ENCODE peak calls at places on chromosomes 7 and 10, in four cellular contexts. One of them, this sample, is unnamed.

GRCh38 chr10:24889636-24890035 is 62.8 kb downstream of the PRTFDC1 start:
- DNase-seq in pancreas: no peak
- DNase-seq in brain microvascular endothelial cell: no peak
- DNase-seq in fibroblast of pulmonary artery: peak
- DNase-seq in this sample: peak

GRCh38 chr7:33686001-33686591 is 219.2 kb upstream of the BMPER start:
- DNase-seq in pancreas: no peak
- DNase-seq in brain microvascular endothelial cell: no peak
- DNase-seq in fibroblast of pulmonary artery: no peak
- DNase-seq in this sample: no peak

GRCh38 chr7:152145853-152146466 is 120.5 kb downstream of the GALNT11 start:
- DNase-seq in fibroblast of pulmonary artery: peak
- DNase-seq in brain microvascular endothelial cell: peak
- DNase-seq in pancreas: no peak
- DNase-seq in this sample: peak

GRCh38 chr7:18538554-18539250 is 43.2 kb downstream of the HDAC9 start:
- DNase-seq in fibroblast of pulmonary artery: no peak
- DNase-seq in pancreas: no peak
- DNase-seq in brain microvascular endothelial cell: no peak
- DNase-seq in this sample: no peak

GRCh38 chr7:78742694-78743093 is 710.8 kb downstream of the MAGI2 start:
- DNase-seq in brain microvascular endothelial cell: no peak
- DNase-seq in fibroblast of pulmonary artery: no peak
- DNase-seq in pancreas: no peak
- DNase-seq in this sample: no peak

GRCh38 chr10:26555719-26556368 is 117.7 kb downstream of the APBB1IP start:
- DNase-seq in pancreas: peak
- DNase-seq in fibroblast of pulmonary artery: peak
- DNase-seq in brain microvascular endothelial cell: no peak
- DNase-seq in this sample: peak

GRCh38 chr10:122344741-122345258 is 29.7 kb upstream of the PLEKHA1 start:
- DNase-seq in brain microvascular endothelial cell: peak
- DNase-seq in pancreas: no peak
- DNase-seq in fibroblast of pulmonary artery: peak
- DNase-seq in this sample: peak

GRCh38 chr7:127189074-127189473 is 63.7 kb downstream of the GRM8 start:
- DNase-seq in pancreas: no peak
- DNase-seq in brain microvascular endothelial cell: no peak
- DNase-seq in fibroblast of pulmonary artery: no peak
- DNase-seq in this sample: no peak

GRCh38 chr10:80454526-80455460 is 683 bp downstream of the TSPAN14 start:
- DNase-seq in brain microvascular endothelial cell: no peak
- DNase-seq in pancreas: peak
- DNase-seq in fibroblast of pulmonary artery: peak
- DNase-seq in this sample: no peak

GRCh38 chr7:41108821-41109220 is 594.1 kb downstream of the INHBA start:
- DNase-seq in brain microvascular endothelial cell: no peak
- DNase-seq in fibroblast of pulmonary artery: no peak
- DNase-seq in pancreas: no peak
- DNase-seq in this sample: peak

GRCh38 chr10:131126321-131127121 is 185.0 kb downstream of the TCERG1L start:
- DNase-seq in fibroblast of pulmonary artery: no peak
- DNase-seq in pancreas: peak
- DNase-seq in brain microvascular endothelial cell: no peak
- DNase-seq in this sample: no peak

GRCh38 chr10:113561214-113561613 is 8.4 kb downstream of the HABP2 start:
- DNase-seq in fibroblast of pulmonary artery: no peak
- DNase-seq in brain microvascular endothelial cell: no peak
- DNase-seq in pancreas: no peak
- DNase-seq in this sample: no peak

GRCh38 chr10:113557389-113558321 is 4.8 kb downstream of the HABP2 start:
- DNase-seq in pancreas: no peak
- DNase-seq in fibroblast of pulmonary artery: peak
- DNase-seq in brain microvascular endothelial cell: no peak
- DNase-seq in this sample: peak

GRCh38 chr10:113560071-113560470 is 7.2 kb downstream of the HABP2 start:
- DNase-seq in fibroblast of pulmonary artery: no peak
- DNase-seq in pancreas: no peak
- DNase-seq in brain microvascular endothelial cell: no peak
- DNase-seq in this sample: no peak

GRCh38 chr10:113555751-113556150 is 2.9 kb downstream of the HABP2 start:
- DNase-seq in fibroblast of pulmonary artery: no peak
- DNase-seq in pancreas: no peak
- DNase-seq in brain microvascular endothelial cell: no peak
- DNase-seq in this sample: no peak

DNA sequence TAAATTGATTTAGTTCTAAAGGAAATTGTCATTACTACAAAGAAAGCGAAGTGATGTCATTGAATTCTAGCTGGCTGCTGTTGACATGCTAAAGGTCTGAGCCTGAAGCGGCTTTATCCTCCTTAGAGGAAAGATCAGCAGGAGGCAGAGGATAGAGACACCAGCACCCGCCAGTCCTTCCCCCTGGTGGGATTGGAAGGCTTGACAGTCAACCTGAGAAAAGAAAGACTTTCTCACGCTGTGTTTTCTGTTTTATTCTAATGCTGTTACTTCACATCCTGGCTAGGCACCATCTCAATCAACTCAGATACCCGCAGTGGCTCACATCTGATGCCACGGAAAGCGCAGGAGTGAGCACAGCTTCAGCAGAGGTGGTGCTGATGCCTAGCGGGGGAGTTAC is 5.5 kb downstream of the HABP2 start:
- DNase-seq in fibroblast of pulmonary artery: no peak
- DNase-seq in pancreas: no peak
- DNase-seq in brain microvascular endothelial cell: no peak
- DNase-seq in this sample: no peak
- H3K4me3 ChIP-seq in fibroblast of pulmonary artery: no peak
- H3K4me3 ChIP-seq in pancreas: no peak
- H3K4me3 ChIP-seq in brain microvascular endothelial cell: no peak
- H3K4me3 ChIP-seq in this sample: no peak

GRCh38 chr10:54940418-54940817 is 139.4 kb upstream of the PCDH15 start:
- DNase-seq in pancreas: no peak
- DNase-seq in brain microvascular endothelial cell: no peak
- DNase-seq in fibroblast of pulmonary artery: no peak
- DNase-seq in this sample: no peak
- TF ChIP-seq CTCF in pancreas: no peak
- TF ChIP-seq CTCF in brain microvascular endothelial cell: no peak
- TF ChIP-seq CTCF in fibroblast of pulmonary artery: no peak
- TF ChIP-seq CTCF in this sample: no peak

DNA sequence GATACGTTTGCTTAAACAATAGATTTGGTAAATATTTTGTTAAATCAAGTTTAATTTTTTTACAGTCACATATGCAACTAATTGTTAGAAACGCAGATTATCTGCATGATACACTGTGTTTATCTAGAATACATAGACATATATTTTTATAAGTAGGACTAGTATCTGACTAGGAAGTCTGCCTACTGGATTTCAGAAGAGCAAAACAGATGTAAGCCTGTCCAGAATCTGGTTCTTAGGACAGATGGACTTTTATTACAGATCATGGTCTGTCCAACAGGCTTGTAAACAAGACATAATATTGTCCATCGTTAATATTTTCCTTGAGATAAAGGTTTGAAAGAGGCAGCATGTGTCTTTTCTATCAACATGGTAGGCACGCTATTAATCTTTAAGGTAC is 5.1 kb downstream of the AGMO start:
- DNase-seq in brain microvascular endothelial cell: no peak
- DNase-seq in pancreas: no peak
- DNase-seq in fibroblast of pulmonary artery: no peak
- DNase-seq in this sample: no peak
- H3K4me3 ChIP-seq in brain microvascular endothelial cell: no peak
- H3K4me3 ChIP-seq in pancreas: no peak
- H3K4me3 ChIP-seq in fibroblast of pulmonary artery: no peak
- H3K4me3 ChIP-seq in this sample: no peak

GRCh38 chr10:64116731-64117130 is 595.5 kb downstream of the REEP3 start:
- DNase-seq in fibroblast of pulmonary artery: no peak
- DNase-seq in pancreas: no peak
- DNase-seq in brain microvascular endothelial cell: no peak
- DNase-seq in this sample: no peak

GRCh38 chr10:64113796-64114195 is 592.6 kb downstream of the REEP3 start:
- DNase-seq in fibroblast of pulmonary artery: no peak
- DNase-seq in brain microvascular endothelial cell: no peak
- DNase-seq in pancreas: no peak
- DNase-seq in this sample: no peak

GRCh38 chr10:64115471-64115870 is 594.3 kb downstream of the REEP3 start:
- DNase-seq in fibroblast of pulmonary artery: no peak
- DNase-seq in pancreas: no peak
- DNase-seq in brain microvascular endothelial cell: peak
- DNase-seq in this sample: no peak

GRCh38 chr10:64118736-64119135 is 597.5 kb downstream of the REEP3 start:
- DNase-seq in fibroblast of pulmonary artery: no peak
- DNase-seq in pancreas: no peak
- DNase-seq in brain microvascular endothelial cell: no peak
- DNase-seq in this sample: no peak

DNA sequence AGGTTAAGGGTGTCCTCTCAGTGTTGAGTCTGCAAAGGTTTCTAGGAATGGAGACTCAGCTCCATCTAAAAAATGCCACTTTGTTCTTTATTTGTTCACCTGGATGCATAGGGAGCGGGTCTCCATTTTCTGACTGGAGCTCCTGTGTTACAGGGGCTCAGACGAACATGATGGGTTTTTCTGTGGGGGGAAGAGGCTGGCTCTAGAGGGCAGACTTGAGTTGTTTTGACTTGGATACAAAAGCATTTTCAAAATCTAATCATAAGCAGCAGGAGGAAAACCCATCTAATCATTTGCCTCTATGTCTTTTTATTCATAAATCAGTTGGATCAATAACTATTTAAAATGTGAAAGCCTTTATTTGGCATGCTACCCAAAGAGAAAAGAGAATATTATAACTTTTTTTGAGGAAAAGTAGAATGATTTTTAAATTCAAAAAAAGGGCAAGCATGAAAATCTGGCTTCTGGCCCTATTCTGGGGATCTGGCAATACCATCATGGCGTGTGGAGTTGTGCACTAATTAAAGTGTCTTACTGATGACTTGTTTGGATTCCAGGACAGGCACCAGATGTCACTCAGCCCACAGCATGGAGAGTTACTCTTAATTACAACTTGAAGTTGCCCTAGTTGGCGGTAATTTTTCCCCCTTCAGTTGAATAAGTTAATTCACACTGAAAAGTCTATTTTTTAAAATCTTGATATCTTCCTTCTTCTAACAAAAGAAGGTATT is 594.9 kb downstream of the REEP3 start:
- DNase-seq in brain microvascular endothelial cell: peak
- DNase-seq in pancreas: no peak
- DNase-seq in fibroblast of pulmonary artery: peak
- DNase-seq in this sample: peak
- TF ChIP-seq CTCF in brain microvascular endothelial cell: peak
- TF ChIP-seq CTCF in pancreas: peak
- TF ChIP-seq CTCF in fibroblast of pulmonary artery: peak
- TF ChIP-seq CTCF in this sample: peak

DNA sequence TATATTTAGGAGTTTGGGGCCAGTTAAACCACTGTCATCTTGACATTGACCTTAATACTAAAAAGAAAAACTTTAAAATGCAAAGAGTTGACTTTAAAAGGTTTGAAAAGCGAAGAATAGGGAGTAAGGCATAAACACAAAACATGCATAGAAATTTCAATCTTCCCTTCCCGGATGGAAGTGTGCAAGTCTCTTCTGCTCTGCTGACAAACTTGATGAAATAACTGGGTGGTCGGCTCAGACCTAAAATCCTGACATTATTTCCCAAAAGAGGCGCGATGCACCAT is 3.4 kb upstream of the SPAG6 start:
- DNase-seq in brain microvascular endothelial cell: no peak
- DNase-seq in fibroblast of pulmonary artery: no peak
- DNase-seq in pancreas: no peak
- DNase-seq in this sample: no peak
- H3K4me3 ChIP-seq in brain microvascular endothelial cell: no peak
- H3K4me3 ChIP-seq in fibroblast of pulmonary artery: no peak
- H3K4me3 ChIP-seq in pancreas: no peak
- H3K4me3 ChIP-seq in this sample: no peak

GRCh38 chr7:130736298-130736900 is 2.4 kb upstream of the KLF14 start:
- DNase-seq in fibroblast of pulmonary artery: no peak
- DNase-seq in pancreas: no peak
- DNase-seq in brain microvascular endothelial cell: no peak
- DNase-seq in this sample: no peak

GRCh38 chr7:130735273-130735716 is 1.3 kb upstream of the KLF14 start:
- DNase-seq in pancreas: no peak
- DNase-seq in fibroblast of pulmonary artery: no peak
- DNase-seq in brain microvascular endothelial cell: no peak
- DNase-seq in this sample: peak

GRCh38 chr7:130733866-130734524 is at the start of gene KLF14:
- DNase-seq in pancreas: peak
- DNase-seq in fibroblast of pulmonary artery: no peak
- DNase-seq in brain microvascular endothelial cell: no peak
- DNase-seq in this sample: no peak

GRCh38 chr7:130734525-130735272 is 692 bp upstream of the KLF14 start:
- DNase-seq in brain microvascular endothelial cell: no peak
- DNase-seq in pancreas: no peak
- DNase-seq in fibroblast of pulmonary artery: peak
- DNase-seq in this sample: peak

DNA sequence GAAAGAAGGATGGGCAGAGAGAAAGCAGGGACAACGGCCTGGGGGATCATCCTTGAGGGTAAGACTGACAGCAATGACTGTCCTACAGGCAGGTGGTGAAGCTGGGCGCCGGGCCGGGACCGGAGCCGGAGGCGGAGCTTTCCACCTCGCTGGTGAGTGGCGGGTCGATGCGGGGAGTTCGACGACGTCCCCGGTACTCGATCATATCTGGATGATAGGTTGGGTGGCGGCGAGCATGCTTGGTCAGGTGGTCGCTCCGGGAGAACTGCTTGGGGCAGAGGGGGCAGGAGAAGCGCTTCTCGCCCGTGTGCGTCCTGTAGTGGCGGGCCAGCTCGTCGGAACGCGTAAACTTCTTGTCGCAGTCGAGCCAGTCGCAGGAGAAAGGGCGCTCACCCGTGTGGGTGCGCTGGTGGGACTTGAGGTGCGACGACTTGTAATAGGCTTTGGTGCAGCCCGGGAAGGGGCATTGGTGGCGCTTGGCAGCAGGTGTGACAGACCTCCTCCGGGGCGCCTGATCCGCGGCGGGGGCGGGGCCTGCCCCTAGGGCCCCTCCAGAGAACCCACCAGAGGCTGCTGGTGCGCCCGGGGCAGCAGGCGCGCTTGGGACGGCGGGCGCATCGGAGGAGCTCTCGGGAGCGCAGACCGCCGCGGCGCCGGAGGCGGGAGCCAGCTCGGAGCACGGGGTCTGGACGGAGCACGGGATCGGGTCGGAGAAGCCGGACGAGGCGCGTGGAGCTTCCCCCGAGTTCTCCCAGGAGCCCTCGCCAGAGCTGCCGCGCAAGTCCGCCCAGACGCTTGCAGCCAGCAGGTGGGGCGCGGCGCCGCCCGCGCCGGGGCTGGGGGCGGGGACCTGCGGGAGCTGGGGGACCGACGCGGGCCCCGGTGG is 784 bp downstream of the KLF14 start:
- DNase-seq in fibroblast of pulmonary artery: no peak
- DNase-seq in brain microvascular endothelial cell: no peak
- DNase-seq in pancreas: peak
- DNase-seq in this sample: no peak
- TF ChIP-seq CTCF in fibroblast of pulmonary artery: no peak
- TF ChIP-seq CTCF in brain microvascular endothelial cell: no peak
- TF ChIP-seq CTCF in pancreas: no peak
- TF ChIP-seq CTCF in this sample: no peak

GRCh38 chr7:46908770-46909169 is 673.1 kb downstream of the TNS3 start:
- DNase-seq in fibroblast of pulmonary artery: peak
- DNase-seq in brain microvascular endothelial cell: peak
- DNase-seq in pancreas: no peak
- DNase-seq in this sample: peak
- H3K4me3 ChIP-seq in fibroblast of pulmonary artery: no peak
- H3K4me3 ChIP-seq in brain microvascular endothelial cell: no peak
- H3K4me3 ChIP-seq in pancreas: no peak
- H3K4me3 ChIP-seq in this sample: no peak